ENCODE peak calls at places on chromosomes 2 and 18, in eight cellular contexts. H, I, Q, W, Y, G, X and F are unnamed samples.

GRCh38 chr2:56130463-56131070 is 53.2 kb upstream of the CCDC85A start:
- DNase-seq in Y (peak; percentile 31), W (peak; percentile 53), G (peak; percentile 32), Q (peak; percentile 49), I (peak; percentile 56), H (no peak), X (no peak), F (peak; percentile 74)

GRCh38 chr2:20077411-20077940 is 26.0 kb upstream of the LAPTM4A start:
- DNase-seq in X (no peak), H (no peak), I (no peak), Q (no peak), W (no peak), Y (no peak), G (no peak), F (no peak)

GRCh38 chr2:71833855-71834554 is 313.7 kb downstream of the CYP26B1 start:
- DNase-seq in H (no peak), X (no peak), Q (no peak), Y (no peak), W (peak; percentile 44), I (peak; percentile 78), G (peak; percentile 50), F (peak; percentile 20)

GRCh38 chr2:10343658-10344057 is 41.0 kb downstream of the HPCAL1 start:
- DNase-seq in H (no peak), G (no peak), X (no peak), Q (no peak), Y (no peak), W (no peak), I (no peak), F (no peak)

GRCh38 chr2:67567866-67568265 is 170.7 kb downstream of the ETAA1 start:
- DNase-seq in Q (no peak), I (peak; percentile 56), X (no peak), Y (peak; percentile 63), W (no peak), G (no peak), H (no peak), F (no peak)

GRCh38 chr2:86072271-86072858 is 33.3 kb downstream of the POLR1A start:
- DNase-seq in W (no peak), X (no peak), Q (no peak), G (peak; percentile 74), Y (no peak), I (peak; percentile 23), H (no peak), F (peak; percentile 52)

GRCh38 chr18:11570770-11571169 is 38.6 kb upstream of the SLC35G4 start:
- DNase-seq in W (peak; percentile 46), H (no peak), X (no peak), Q (no peak), G (no peak), I (peak; percentile 56), Y (peak; percentile 24), F (peak; percentile 56)

GRCh38 chr18:9735879-9736278 is 27.8 kb downstream of the RAB31 start:
- DNase-seq in W (no peak), X (no peak), G (no peak), Y (no peak), I (no peak), H (no peak), Q (no peak), F (no peak)

GRCh38 chr2:68031546-68032160 is 31.2 kb downstream of the C1D start:
- DNase-seq in W (peak; percentile 74), G (no peak), Q (peak; percentile 29), H (no peak), I (peak; percentile 80), Y (peak; percentile 70), X (no peak), F (peak; percentile 78)

GRCh38 chr18:8912348-8913057 is 190.0 kb upstream of the NDUFV2 start:
- DNase-seq in X (no peak), G (no peak), I (no peak), W (no peak), Y (no peak), Q (peak; percentile 47), H (no peak), F (no peak)

GRCh38 chr2:226828164-226828563 is 7.7 kb upstream of the RHBDD1 start:
- DNase-seq in H (no peak), X (no peak), G (no peak), Y (peak; percentile 22), W (peak; percentile 16), Q (no peak), I (peak; percentile 56), F (no peak)

GRCh38 chr2:43180901-43181300 is 45.5 kb downstream of the ZFP36L2 start:
- DNase-seq in I (no peak), W (no peak), X (no peak), Y (no peak), G (no peak), Q (peak; percentile 66), H (no peak), F (no peak)

GRCh38 chr2:71963295-71963694 is 184.4 kb downstream of the CYP26B1 start:
- DNase-seq in X (no peak), H (no peak), Q (no peak), Y (no peak), W (peak; percentile 28), G (no peak), I (peak; percentile 12), F (peak; percentile 38)

GRCh38 chr18:58010265-58010664 is 33.8 kb upstream of the NEDD4L start:
- DNase-seq in G (no peak), I (no peak), Y (no peak), H (no peak), W (no peak), X (no peak), Q (no peak), F (no peak)

GRCh38 chr2:211027976-211028375 is 471.6 kb downstream of the CPS1 start:
- DNase-seq in Q (no peak), H (no peak), G (no peak), I (no peak), X (no peak), W (no peak), Y (no peak), F (no peak)

GRCh38 chr2:72032481-72033041 is 115.1 kb downstream of the CYP26B1 start:
- DNase-seq in H (no peak), G (no peak), Y (no peak), X (no peak), I (no peak), W (no peak), Q (no peak), F (no peak)

GRCh38 chr2:66436546-66436945 is 1.6 kb downstream of the MEIS1 start:
- DNase-seq in G (no peak), H (no peak), W (no peak), Y (no peak), X (no peak), Q (no peak), I (no peak), F (no peak)

GRCh38 chr2:219571311-219572236 is at the start of gene OBSL1:
- DNase-seq in I (peak; percentile 77), Y (peak; percentile 70), X (peak; percentile 23), G (no peak), Q (peak; percentile 79), W (peak; percentile 80), H (no peak), F (peak; percentile 70)